ENCODE peak calls at places on chromosome 3, in ten cellular contexts. I is GM20000; L is fibroblast of mammary gland; O is amygdala; R is stimulated activated naive CD8-positive, alpha-beta T cell treated with anti-CD3 and anti-CD28 coated beads, Interleukin-15, amount 100 ng/mL, for 72 hours; F is left lung; E is glomerular endothelial cell; B is adrenal gland; U is NCI-H774; W is RPMI8226. Y is an unnamed sample.

GRCh38 chr3:13223574-13224237 is 150.5 kb upstream of the IQSEC1 start:
- DNase-seq in E (no peak), L (no peak), W (no peak), R (no peak), O (no peak), I (no peak), U (no peak), F (no peak), B (peak; percentile 90), Y (no peak)

GRCh38 chr3:53269888-53270880 is 14.4 kb upstream of the TKT start:
- DNase-seq in B (peak; percentile 86), U (peak; percentile 37), L (peak; percentile 96), R (no peak), E (peak; percentile 81), O (peak; percentile 74), I (no peak), W (peak; percentile 97), F (peak; percentile 92), Y (peak; percentile 90)

GRCh38 chr3:73950781-73951180 is 326.0 kb upstream of the PDZRN3 start:
- DNase-seq in L (no peak), I (no peak), R (no peak), F (no peak), W (no peak), U (no peak), B (no peak), O (no peak), E (no peak), Y (no peak)

GRCh38 chr3:145776782-145777408 is 384.1 kb downstream of the PLOD2 start:
- DNase-seq in B (peak; percentile 50), R (no peak), O (no peak), L (peak; percentile 82), F (no peak), E (peak; percentile 75), U (no peak), I (peak; percentile 36), W (peak; percentile 35), Y (peak; percentile 20)

GRCh38 chr3:64717872-64718613 is 30.2 kb upstream of the ADAMTS9 start:
- DNase-seq in B (no peak), O (no peak), U (no peak), F (no peak), L (peak; percentile 16), W (no peak), I (no peak), E (no peak), R (no peak), Y (no peak)

GRCh38 chr3:177733936-177734335 is 536.7 kb upstream of the TBL1XR1 start:
- DNase-seq in E (no peak), I (no peak), O (no peak), U (no peak), L (no peak), F (no peak), R (no peak), B (no peak), W (no peak), Y (no peak)

GRCh38 chr3:105979961-105980360 is 111.1 kb upstream of the CBLB start:
- DNase-seq in E (no peak), B (no peak), L (no peak), U (no peak), W (no peak), I (no peak), F (no peak), O (no peak), R (no peak), Y (no peak)

GRCh38 chr3:67804545-67804944 is 150.1 kb upstream of the SUCLG2 start:
- DNase-seq in L (no peak), O (no peak), R (no peak), I (no peak), W (no peak), E (no peak), F (no peak), U (no peak), B (no peak), Y (no peak)

GRCh38 chr3:108089544-108089943 is 1.3 kb downstream of the CD47 start:
- DNase-seq in O (no peak), E (no peak), B (no peak), L (peak; percentile 19), W (no peak), R (no peak), I (no peak), U (no peak), F (no peak), Y (no peak)

GRCh38 chr3:147189016-147189415 is 217.3 kb downstream of the ZIC4 start:
- DNase-seq in R (no peak), F (no peak), E (no peak), I (no peak), B (no peak), U (no peak), L (no peak), W (no peak), O (no peak), Y (no peak)

GRCh38 chr3:112376996-112377395 is 44.0 kb downstream of the CD200 start:
- DNase-seq in O (no peak), L (peak; percentile 78), B (peak; percentile 53), E (peak; percentile 50), I (no peak), F (no peak), R (no peak), W (no peak), U (no peak), Y (no peak)

GRCh38 chr3:42210731-42211130 is 55.3 kb downstream of the CCK start:
- DNase-seq in U (no peak), R (no peak), L (no peak), O (no peak), I (no peak), B (no peak), E (no peak), W (no peak), F (no peak), Y (no peak)

GRCh38 chr3:141498592-141499223 is 11.9 kb downstream of the RASA2 start:
- DNase-seq in U (peak; percentile 45), F (peak; percentile 61), B (peak; percentile 27), W (peak; percentile 89), O (no peak), E (no peak), I (peak; percentile 33), R (peak; percentile 82), L (no peak), Y (peak; percentile 92)

GRCh38 chr3:17553080-17553479 is 189.4 kb downstream of the TBC1D5 start:
- DNase-seq in B (no peak), E (no peak), O (no peak), U (no peak), R (no peak), W (no peak), L (no peak), F (no peak), I (no peak), Y (no peak)

GRCh38 chr3:12656193-12656592 is 7.7 kb downstream of the RAF1 start:
- DNase-seq in I (no peak), B (no peak), E (no peak), U (no peak), O (no peak), W (no peak), F (no peak), L (no peak), R (no peak), Y (no peak)

GRCh38 chr3:142211034-142211433 is 14.4 kb downstream of the GK5 start:
- DNase-seq in F (no peak), R (no peak), U (no peak), B (no peak), W (peak; percentile 7), I (no peak), O (no peak), L (peak; percentile 19), E (no peak), Y (no peak)

GRCh38 chr3:160921020-160921635 is 165.1 kb downstream of the PPM1L start:
- DNase-seq in I (peak; percentile 41), F (no peak), R (no peak), U (peak; percentile 32), O (no peak), E (no peak), B (peak; percentile 37), L (peak; percentile 61), W (peak; percentile 58), Y (peak; percentile 2)

GRCh38 chr3:50194903-50195500 is 3.6 kb downstream of the GNAT1 start:
- DNase-seq in F (no peak), U (no peak), B (no peak), I (peak; percentile 71), O (no peak), W (no peak), R (no peak), L (no peak), E (no peak), Y (no peak)

GRCh38 chr3:172965256-172965655 is 175.8 kb downstream of the SPATA16 start:
- DNase-seq in B (peak; percentile 59), U (no peak), E (no peak), F (no peak), O (no peak), L (no peak), R (no peak), I (no peak), W (no peak), Y (no peak)

GRCh38 chr3:131217296-131217741 is 164.3 kb upstream of the NUDT16 start:
- DNase-seq in F (no peak), W (no peak), O (no peak), I (no peak), R (no peak), L (peak; percentile 44), U (no peak), E (no peak), B (peak; percentile 68), Y (no peak)

GRCh38 chr3:15918988-15919387 is 121.2 kb upstream of the ANKRD28 start:
- DNase-seq in E (no peak), F (no peak), U (no peak), I (no peak), B (no peak), R (no peak), W (no peak), O (no peak), L (no peak), Y (no peak)

GRCh38 chr3:146543461-146544012 is 870 bp downstream of the PLSCR1 start:
- DNase-seq in U (no peak), W (peak; percentile 21), E (no peak), F (no peak), B (peak; percentile 23), L (peak; percentile 59), O (no peak), I (no peak), R (no peak), Y (peak; percentile 33)

GRCh38 chr3:9951962-9952805 is at the start of gene PRRT3:
- DNase-seq in F (no peak), R (peak; percentile 70), O (no peak), I (peak; percentile 86), E (no peak), U (no peak), B (no peak), W (peak; percentile 62), L (peak; percentile 35), Y (no peak)

GRCh38 chr3:25589783-25590258 is 74.9 kb downstream of the TOP2B start:
- DNase-seq in L (no peak), F (no peak), B (no peak), U (no peak), E (no peak), I (no peak), O (no peak), R (no peak), W (no peak), Y (no peak)

GRCh38 chr3:9157651-9158383 is 91.6 kb downstream of the SRGAP3 start:
- DNase-seq in U (no peak), W (no peak), E (no peak), I (no peak), L (no peak), R (no peak), B (no peak), F (no peak), O (no peak), Y (no peak)

GRCh38 chr3:151918253-151919029 is 45.0 kb downstream of the SUCNR1 start:
- DNase-seq in R (no peak), W (peak; percentile 49), O (no peak), B (no peak), L (peak; percentile 73), U (peak; percentile 68), E (no peak), F (no peak), I (peak; percentile 52), Y (no peak)

GRCh38 chr3:52857108-52857507 is 22.3 kb upstream of the MUSTN1 start:
- DNase-seq in U (no peak), O (no peak), R (no peak), I (no peak), F (no peak), B (no peak), E (no peak), L (no peak), W (no peak), Y (no peak)

GRCh38 chr3:32794487-32795308 is 23.1 kb upstream of the TRIM71 start:
- DNase-seq in I (no peak), L (peak; percentile 7), R (no peak), O (no peak), W (no peak), E (no peak), F (peak; percentile 52), B (no peak), U (no peak), Y (no peak)